ENCODE peak calls at places on chromosomes 12 and 14, in six cellular contexts. R is NCI-H187; P is right atrium auricular region; U is cardiac fibroblast; J is psoas muscle; W is activated CD8-positive, alpha-beta T cell treated with anti-CD3 and anti-CD28 coated beads, Interleukin-2, amount 10 ng/mL, durations not matched to agents 7 days and 5 days. S is an unnamed sample.

GRCh38 chr12:112175361-112176155 is 50.2 kb downstream of the TRAFD1 start:
- DNase-seq in U (no peak), J (peak), R (no peak), P (no peak), W (no peak), S (no peak)

GRCh38 chr14:55448146-55448614 is 7.8 kb upstream of the TBPL2 start:
- DNase-seq in W (no peak), R (no peak), P (no peak), J (no peak), U (peak), S (no peak)

GRCh38 chr14:79986251-79986650 is 225.1 kb downstream of the DIO2 start:
- DNase-seq in J (no peak), R (no peak), W (no peak), P (no peak), U (peak), S (no peak)

GRCh38 chr12:607541-608001 is 55.7 kb downstream of the NINJ2 start:
- DNase-seq in W (peak), J (peak), R (no peak), P (no peak), U (no peak), S (peak)

GRCh38 chr12:3705349-3705675 is 47.6 kb downstream of the CRACR2A start:
- DNase-seq in W (no peak), P (no peak), R (no peak), U (no peak), J (no peak), S (no peak)

GRCh38 chr12:96234591-96235496 is 40.7 kb downstream of the ELK3 start:
- DNase-seq in W (no peak), U (no peak), J (no peak), P (no peak), R (no peak), S (no peak)

GRCh38 chr14:31926123-31926522 is 151.0 kb upstream of the ARHGAP5 start:
- DNase-seq in U (peak), J (no peak), R (no peak), W (peak), P (no peak), S (no peak)

GRCh38 chr14:25042362-25043299 is 7.3 kb downstream of the STXBP6 start:
- DNase-seq in U (peak), R (no peak), P (no peak), W (no peak), J (no peak), S (no peak)

GRCh38 chr14:76333664-76334063 is 42.3 kb upstream of the ESRRB start:
- DNase-seq in P (no peak), J (no peak), W (no peak), R (no peak), U (no peak), S (no peak)

GRCh38 chr12:5965950-5966383 is 20.9 kb upstream of the ANO2 start:
- DNase-seq in J (no peak), R (no peak), P (no peak), W (peak), U (peak), S (no peak)

GRCh38 chr12:47707905-47708543 is 2.2 kb upstream of the RPAP3 start:
- DNase-seq in U (no peak), P (no peak), R (no peak), J (no peak), W (no peak), S (no peak)

GRCh38 chr14:63759454-63759853 is 31.6 kb upstream of the SGPP1 start:
- DNase-seq in R (no peak), U (peak), W (peak), J (no peak), P (no peak), S (no peak)

GRCh38 chr14:102527255-102528232 is 18.0 kb upstream of the ANKRD9 start:
- DNase-seq in U (peak), R (no peak), W (no peak), P (no peak), J (no peak), S (no peak)

GRCh38 chr12:115983226-115983798 is 294.2 kb downstream of the MED13L start:
- DNase-seq in W (no peak), J (no peak), P (no peak), U (peak), R (no peak), S (no peak)

GRCh38 chr12:48193623-48194022 is 9.5 kb downstream of the OR10AD1 start:
- DNase-seq in U (no peak), P (no peak), R (no peak), J (no peak), W (no peak), S (no peak)

GRCh38 chr14:86911506-86911905 is 1081.5 kb downstream of the GALC start:
- DNase-seq in P (no peak), R (no peak), U (no peak), W (no peak), J (no peak), S (no peak)

GRCh38 chr14:36663404-36664321 is 2.0 kb downstream of the PAX9 start:
- DNase-seq in R (peak), U (no peak), W (no peak), J (peak), P (no peak), S (no peak)

GRCh38 chr12:130529781-130530180 is 186.3 kb downstream of the RIMBP2 start:
- DNase-seq in R (no peak), W (no peak), U (no peak), J (no peak), P (no peak), S (no peak)

GRCh38 chr12:57027805-57028153 is 11.4 kb upstream of the TAC3 start:
- DNase-seq in P (no peak), W (no peak), J (no peak), U (no peak), R (no peak), S (no peak)

GRCh38 chr12:2697057-2697456 is 97.7 kb upstream of the FKBP4 start:
- DNase-seq in U (no peak), J (no peak), P (no peak), W (no peak), R (no peak), S (no peak)

GRCh38 chr12:106280101-106280500 is 22.4 kb upstream of the TCP11L2 start:
- DNase-seq in R (no peak), P (no peak), J (no peak), U (no peak), W (no peak), S (no peak)

GRCh38 chr12:92848740-92849139 is 80.4 kb downstream of the EEA1 start:
- DNase-seq in R (no peak), U (no peak), J (no peak), W (no peak), P (no peak), S (no peak)

GRCh38 chr12:117968826-117969659 is at the start of gene KSR2:
- DNase-seq in P (no peak), R (peak), U (peak), W (peak), J (no peak), S (no peak)

GRCh38 chr12:70648831-70649230 is 11.6 kb upstream of the PTPRB start:
- DNase-seq in U (peak), P (no peak), W (no peak), R (no peak), J (no peak), S (no peak)

GRCh38 chr12:54187075-54187474 is 1.7 kb downstream of the SMUG1 start:
- DNase-seq in W (no peak), J (no peak), R (no peak), P (no peak), U (no peak), S (no peak)

GRCh38 chr14:31950760-31951637 is 126.1 kb upstream of the ARHGAP5 start:
- DNase-seq in P (peak), W (no peak), U (peak), J (peak), R (peak), S (peak)

GRCh38 chr14:22598896-22599244 is 770 bp downstream of the ABHD4 start:
- DNase-seq in J (no peak), U (peak), P (peak), R (no peak), W (peak), S (peak)

GRCh38 chr12:94304566-94305061 is 155.1 kb downstream of the CEP83 start:
- DNase-seq in R (no peak), J (no peak), W (no peak), U (peak), P (no peak), S (no peak)

GRCh38 chr12:130031571-130032189 is 127.9 kb upstream of the TMEM132D start:
- DNase-seq in P (peak), R (peak), U (peak), J (no peak), W (peak), S (peak)

GRCh38 chr12:83005534-83006197 is 319.0 kb downstream of the TMTC2 start:
- DNase-seq in R (no peak), P (no peak), U (no peak), J (no peak), W (no peak), S (no peak)

GRCh38 chr14:70735043-70735442 is 74.3 kb downstream of the MAP3K9 start:
- DNase-seq in W (no peak), P (no peak), R (peak), J (no peak), U (no peak), S (no peak)

GRCh38 chr12:95506707-95507523 is 33.0 kb downstream of the METAP2 start:
- DNase-seq in U (no peak), W (no peak), P (no peak), R (no peak), J (no peak), S (no peak)

GRCh38 chr12:54207539-54208267 is 18.9 kb upstream of the SMUG1 start:
- DNase-seq in W (peak), P (peak), R (peak), U (peak), J (peak), S (peak)

GRCh38 chr14:95374262-95374997 is 54.7 kb upstream of the CLMN start:
- DNase-seq in R (no peak), W (no peak), P (no peak), U (no peak), J (no peak), S (no peak)

GRCh38 chr12:69501154-69501895 is 31.1 kb downstream of the FRS2 start:
- DNase-seq in J (no peak), R (no peak), P (no peak), W (no peak), U (peak), S (no peak)

GRCh38 chr12:77122661-77123060 is 57.3 kb upstream of the E2F7 start:
- DNase-seq in J (no peak), R (no peak), P (no peak), U (peak), W (no peak), S (no peak)

GRCh38 chr12:81573228-81573627 is 185.9 kb downstream of the PPFIA2 start:
- DNase-seq in U (peak), R (no peak), P (no peak), J (no peak), W (no peak), S (no peak)

GRCh38 chr14:31265701-31266398 is 58.3 kb upstream of the HECTD1 start:
- DNase-seq in R (no peak), U (peak), W (no peak), J (no peak), P (no peak), S (no peak)